ENCODE peak calls at places on chromosomes 12 and 14, in five cellular contexts. M, Q, H, C and Y are unnamed samples. For H3K36me3, the result is how much of the 10 kb centered on the place peaks cover.

GRCh38 chr14:95696741-95697140 is 10.5 kb downstream of the TCL1B start:
- DNase-seq in H (no peak), Q (no peak), M (no peak), C (no peak), Y (no peak)

GRCh38 chr14:104795781-104796681 is 483 bp upstream of the AKT1 start:
- DNase-seq in M (peak), C (no peak), Q (no peak), H (peak), Y (no peak)

GRCh38 chr14:57171903-57172302 is 96.8 kb downstream of the EXOC5 start:
- DNase-seq in H (no peak), C (no peak), Q (no peak), M (no peak), Y (no peak)

GRCh38 chr12:54658306-54659264 is 10.4 kb upstream of the DCD start:
- DNase-seq in Q (no peak), C (no peak), H (no peak), M (peak), Y (no peak)

GRCh38 chr12:9674226-9674590 is 4.7 kb downstream of the CLEC2D start:
- DNase-seq in Q (peak), C (no peak), M (no peak), H (no peak), Y (no peak)

GRCh38 chr12:22765731-22766130 is 140.8 kb downstream of the ETNK1 start:
- DNase-seq in Q (no peak), C (no peak), H (no peak), M (no peak), Y (no peak)

GRCh38 chr12:29719381-29719780 is 64.4 kb downstream of the TMTC1 start:
- DNase-seq in H (no peak), Q (no peak), C (no peak), M (no peak), Y (no peak)

GRCh38 chr14:66939409-66939808 is 249.8 kb upstream of the GARIN2 start:
- DNase-seq in C (no peak), H (no peak), Q (no peak), M (no peak), Y (no peak)

GRCh38 chr12:7396418-7396817 is 47.5 kb downstream of the CD163L1 start:
- DNase-seq in C (no peak), H (no peak), M (no peak), Q (no peak), Y (no peak)

GRCh38 chr12:107912421-107913004 is 138.0 kb downstream of the ASCL4 start:
- DNase-seq in H (no peak), M (peak), Q (peak), C (no peak), Y (no peak)

GRCh38 chr14:73502017-73502619 is 11.4 kb downstream of the RIOX1 start:
- DNase-seq in C (no peak), Q (no peak), H (no peak), M (no peak), Y (no peak)

GRCh38 chr14:55354500-55354899 is 57.1 kb downstream of the ATG14 start:
- DNase-seq in H (peak), M (peak), Q (peak), C (no peak), Y (no peak)

GRCh38 chr12:120061815-120062214 is 54.7 kb downstream of the RAB35 start:
- DNase-seq in C (no peak), M (no peak), Q (no peak), H (no peak), Y (no peak)

GRCh38 chr12:46744256-46744655 is 81.5 kb downstream of the SLC38A4 start:
- DNase-seq in Q (no peak), C (no peak), M (no peak), H (no peak), Y (no peak)

GRCh38 chr14:101927859-101928258 is 36.5 kb upstream of the DYNC1H1 start:
- DNase-seq in Q (no peak), H (peak), M (no peak), C (no peak), Y (peak)

GRCh38 chr14:89401783-89402182 is 15.2 kb downstream of the FOXN3 start:
- DNase-seq in H (no peak), Q (no peak), M (no peak), C (no peak), Y (no peak)

GRCh38 chr14:59150990-59151389 is 37.5 kb upstream of the DAAM1 start:
- DNase-seq in H (no peak), M (no peak), Q (no peak), C (no peak), Y (no peak)

DNA sequence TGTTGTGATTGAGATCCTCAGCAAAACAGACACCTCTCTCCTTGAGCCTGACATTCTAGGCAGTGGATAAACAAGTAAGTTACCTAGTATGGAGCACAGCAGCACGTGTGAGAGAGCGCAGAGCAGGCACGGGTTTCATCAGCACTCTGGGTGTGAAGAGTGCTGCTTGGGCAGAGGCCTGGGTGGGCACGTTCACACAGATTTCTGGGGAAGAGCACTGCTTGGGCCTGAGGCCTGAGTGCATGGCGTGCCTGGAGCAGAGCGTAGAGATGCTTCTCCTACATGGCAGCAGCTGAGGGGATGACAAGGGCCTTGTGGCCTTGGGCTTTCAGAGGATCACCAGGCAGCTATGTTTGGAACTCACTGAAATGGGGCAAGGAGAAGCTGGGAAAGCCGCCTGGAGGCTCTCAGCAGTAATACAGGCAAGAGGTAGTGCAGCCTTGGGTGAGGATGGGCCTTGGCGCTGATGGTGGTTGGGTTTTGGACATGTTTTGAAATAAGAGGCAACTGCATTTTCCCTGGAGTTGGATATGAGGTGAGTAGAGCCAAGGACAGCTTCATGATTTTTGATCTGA is 17.6 kb downstream of the CKB start:
- DNase-seq in C (no peak), M (no peak), H (no peak), Q (no peak), Y (no peak)
- H3K36me3 ChIP-seq in C (under half), M (under half), H (half or more), Q (under half), Y (under half)

DNA sequence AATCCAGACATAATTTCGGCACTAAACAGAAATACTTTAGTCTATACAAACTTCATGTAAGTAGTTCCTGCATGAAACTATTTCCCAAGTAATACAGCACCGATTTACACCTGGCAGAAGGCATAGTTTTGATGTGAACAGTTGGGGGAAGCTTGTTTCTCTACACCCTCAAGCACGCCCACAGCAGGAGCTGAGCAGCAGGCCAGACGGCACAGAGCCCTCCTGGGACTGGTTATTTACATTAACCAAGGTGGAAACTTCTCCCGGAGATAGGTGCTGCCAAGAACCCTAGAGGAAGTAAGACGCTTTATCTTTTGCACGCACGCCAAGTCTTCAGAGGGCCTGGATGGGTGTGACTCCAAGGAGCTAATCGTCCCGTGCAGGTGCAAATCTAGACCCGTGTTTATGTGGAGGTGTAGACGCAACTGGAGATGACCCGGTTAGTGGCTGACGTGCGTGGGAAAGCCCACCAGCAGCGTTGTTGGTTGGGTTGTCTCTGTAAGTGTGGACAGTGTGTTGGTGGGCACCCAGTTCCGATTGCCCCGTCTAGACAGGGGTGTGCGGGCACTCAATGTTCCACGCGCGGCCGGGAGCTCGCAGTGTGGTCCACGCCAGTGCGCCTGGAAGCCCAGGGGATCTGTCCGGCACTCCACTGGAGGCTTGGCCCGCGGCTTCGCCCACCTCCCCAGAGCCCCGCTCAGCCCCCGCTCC is 767 bp upstream of the TCP11L2 start:
- DNase-seq in Q (peak), M (peak), H (peak), C (peak), Y (peak)
- H3K27ac ChIP-seq in Q (peak), M (peak), H (peak), C (peak), Y (peak)

GRCh38 chr12:112458751-112459150 is 40.0 kb downstream of the PTPN11 start:
- DNase-seq in Q (no peak), M (no peak), H (no peak), C (no peak), Y (no peak)

GRCh38 chr12:112463478-112463877 is 44.7 kb downstream of the PTPN11 start:
- DNase-seq in M (no peak), Q (no peak), H (no peak), C (no peak), Y (no peak)

GRCh38 chr12:112456029-112456428 is 37.3 kb downstream of the PTPN11 start:
- DNase-seq in C (no peak), Q (no peak), M (no peak), H (no peak), Y (no peak)

DNA sequence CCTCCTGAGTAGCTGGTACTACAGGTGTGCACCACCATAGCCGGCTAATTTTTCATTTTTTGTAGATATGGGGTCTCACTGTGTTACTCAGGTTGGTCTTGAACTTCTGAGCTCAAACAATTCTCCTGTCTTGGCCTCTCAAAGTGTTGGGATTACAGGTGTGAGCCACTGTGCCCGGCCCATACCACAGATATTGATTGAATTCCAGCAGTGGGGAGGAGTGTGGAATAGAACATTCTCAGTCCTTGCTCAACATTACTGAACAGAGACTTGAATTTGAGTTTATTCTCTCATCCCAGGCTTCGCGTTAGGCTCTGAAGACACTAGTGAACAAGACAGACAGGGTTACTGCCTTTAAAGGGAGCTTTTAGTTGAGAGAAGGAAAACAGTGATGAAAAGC is 39.6 kb downstream of the PTPN11 start:
- DNase-seq in M (no peak), Q (no peak), C (no peak), H (no peak), Y (no peak)
- H3K36me3 ChIP-seq in M (under half), Q (under half), C (under half), H (half or more), Y (under half)

DNA sequence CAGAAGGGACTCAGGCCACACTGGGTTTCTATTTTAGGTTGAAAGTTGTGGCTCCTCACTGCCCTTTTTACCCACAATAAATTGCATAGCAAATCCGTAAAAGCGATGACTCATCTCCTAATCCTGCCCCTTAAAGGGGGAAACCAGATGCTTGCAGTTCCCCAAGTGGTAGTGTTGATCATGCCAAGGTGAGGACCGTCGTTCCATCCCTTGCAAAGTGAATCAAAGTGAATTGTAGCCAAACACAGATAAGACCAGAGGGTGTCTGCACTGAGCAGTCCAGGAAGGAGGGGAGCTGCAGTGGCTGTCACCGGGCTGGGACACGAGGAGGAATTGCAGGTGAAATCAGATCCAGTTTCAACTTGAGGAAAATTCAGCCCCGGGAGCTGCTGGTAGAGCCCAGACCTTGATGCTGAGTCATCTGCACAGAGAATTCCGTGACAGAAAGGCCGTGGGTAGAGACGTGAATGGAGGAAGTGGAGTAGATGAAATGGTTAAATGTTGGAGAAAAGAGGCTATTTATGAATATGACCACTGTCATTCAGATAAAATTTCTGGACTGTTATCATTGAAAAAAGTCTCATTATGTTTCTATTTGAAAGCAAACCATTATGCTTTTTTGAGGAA is 44.2 kb upstream of the MMP17 start:
- DNase-seq in C (no peak), H (no peak), Q (no peak), M (no peak), Y (no peak)
- H3K27ac ChIP-seq in C (no peak), H (no peak), Q (no peak), M (no peak), Y (no peak)

DNA sequence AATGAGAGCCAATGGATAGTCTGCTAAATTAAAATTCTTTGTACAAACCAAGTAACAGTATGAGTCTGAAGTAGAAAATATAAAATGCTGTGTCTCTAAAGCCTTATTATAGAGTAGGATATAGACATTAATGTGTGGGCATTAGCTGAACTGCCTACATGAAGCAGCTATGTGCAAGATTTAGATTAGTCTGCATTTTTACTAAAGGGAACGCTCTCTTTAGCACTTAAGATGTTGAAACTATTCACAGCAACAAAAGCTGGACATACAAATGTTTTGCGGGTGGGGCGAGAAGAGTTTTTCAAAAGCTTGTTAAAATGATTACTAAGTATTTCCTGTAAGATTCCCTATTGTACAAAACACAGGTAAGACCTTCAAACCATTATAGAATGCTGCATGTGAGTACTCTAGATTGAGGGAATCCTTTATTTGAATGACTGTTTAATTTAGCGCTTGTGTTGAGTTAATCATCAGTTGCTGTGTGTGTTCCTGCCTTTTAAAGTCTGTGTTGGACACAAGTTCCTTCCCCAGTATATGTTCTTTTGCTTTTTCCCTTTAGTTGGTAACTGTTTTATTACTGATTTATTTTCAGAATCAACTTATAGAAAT is 87.1 kb downstream of the RAD52 start:
- DNase-seq in C (no peak), H (no peak), M (no peak), Q (no peak), Y (no peak)
- H3K36me3 ChIP-seq in C (under half), H (half or more), M (under half), Q (half or more), Y (under half)

GRCh38 chr14:91153360-91153759 is 39.5 kb downstream of the DGLUCY start:
- DNase-seq in H (no peak), C (no peak), Q (no peak), M (no peak), Y (no peak)
- H3K27ac ChIP-seq in H (no peak), C (peak), Q (no peak), M (no peak), Y (no peak)

GRCh38 chr14:69548566-69548965 is 26.1 kb downstream of the CCDC177 start:
- DNase-seq in H (no peak), C (no peak), Q (no peak), M (no peak), Y (no peak)
- H3K36me3 ChIP-seq in H (under half), C (under half), Q (under half), M (under half), Y (under half)

DNA sequence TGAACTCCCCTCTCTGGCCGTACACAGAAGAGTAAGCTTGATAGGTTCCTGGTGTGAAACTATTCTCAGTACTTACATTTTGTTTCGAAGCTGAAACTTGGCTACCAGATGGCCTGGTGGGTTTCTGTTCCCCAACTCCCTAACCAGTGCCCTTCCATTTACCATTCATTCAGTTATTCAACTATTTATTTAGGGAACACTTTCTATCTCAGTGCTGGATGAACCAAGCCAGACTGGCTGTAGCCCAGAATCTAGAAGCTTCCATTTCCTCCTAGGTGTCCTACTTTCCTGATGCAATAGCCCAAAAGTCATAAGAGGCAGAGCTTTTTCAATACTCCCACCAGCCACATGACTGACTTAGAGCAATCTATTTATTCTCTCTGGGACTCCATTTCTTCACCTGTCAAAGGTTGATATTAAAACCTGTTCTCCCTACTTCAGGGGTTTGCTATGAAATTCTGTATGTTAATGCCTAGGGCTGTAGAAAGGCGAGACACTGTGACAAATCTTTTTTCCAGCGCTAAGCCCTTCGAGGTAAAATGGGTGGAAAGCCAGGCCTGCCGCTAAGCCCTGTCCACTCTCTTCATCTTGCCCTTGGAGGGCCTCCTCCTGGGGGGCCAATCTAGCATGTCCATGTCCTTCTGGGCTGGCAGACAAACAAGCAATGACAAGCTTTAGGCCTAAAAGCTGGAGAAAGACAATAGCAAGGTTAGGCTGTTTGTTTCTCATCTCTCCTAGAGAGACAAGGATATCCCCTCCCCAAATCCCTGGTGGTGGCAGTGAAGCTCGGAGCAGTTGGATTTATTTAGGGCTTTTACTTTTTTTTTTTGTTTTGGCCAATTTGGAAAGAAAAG is 8.2 kb upstream of the IRF2BPL start:
- DNase-seq in C (no peak), H (no peak), M (no peak), Q (no peak), Y (no peak)
- H3K27ac ChIP-seq in C (peak), H (no peak), M (no peak), Q (no peak), Y (peak)

GRCh38 chr12:57515468-57515933 is 4.8 kb downstream of the DDIT3 start:
- DNase-seq in M (no peak), Q (no peak), C (no peak), H (no peak), Y (no peak)

GRCh38 chr12:57516617-57517153 is 3.6 kb downstream of the DDIT3 start:
- DNase-seq in Q (no peak), H (no peak), M (no peak), C (no peak), Y (no peak)

GRCh38 chr12:57515934-57516541 is 4.3 kb downstream of the DDIT3 start:
- DNase-seq in H (no peak), C (no peak), M (no peak), Q (no peak), Y (no peak)

GRCh38 chr12:57518176-57518919 is 2.0 kb downstream of the DDIT3 start:
- DNase-seq in Q (no peak), M (no peak), C (no peak), H (no peak), Y (no peak)

GRCh38 chr12:57517187-57517586 is 3.1 kb downstream of the DDIT3 start:
- DNase-seq in H (no peak), M (no peak), Q (no peak), C (no peak), Y (no peak)
- H3K36me3 ChIP-seq in H (half or more), M (under half), Q (under half), C (under half), Y (under half)